ENCODE peak calls at places on chromosomes 7 and 10, in nine cellular contexts. G is GM23248, E is PC-3, B is hepatocyte, S is HCT116, J is neural progenitor cell, I is MM.1S, F is GM23338, P is SK-N-SH. M is an unnamed sample. For H3K79me2, the result is how much of the 10 kb centered on the place peaks cover.

GRCh38 chr10:96317067-96317833 is 13.0 kb downstream of the DNTT start:
- DNase-seq in F (no peak), I (no peak), S (no peak), B (no peak), J (no peak), E (no peak), P (no peak), G (no peak), M (peak)

GRCh38 chr7:157397751-157398691 is 61.2 kb downstream of the DNAJB6 start:
- DNase-seq in P (peak), F (peak), J (peak), B (peak), E (peak), S (no peak), I (no peak), G (peak), M (peak)

GRCh38 chr10:13915710-13916109 is 328.9 kb downstream of the PRPF18 start:
- DNase-seq in F (no peak), J (peak), P (no peak), G (no peak), B (no peak), I (no peak), E (no peak), S (no peak), M (no peak)

GRCh38 chr7:50121269-50121668 is 28.2 kb upstream of the ZPBP start:
- DNase-seq in F (no peak), S (no peak), I (peak), J (no peak), B (no peak), G (no peak), P (no peak), E (no peak), M (peak)

GRCh38 chr7:17108049-17108584 is 190.3 kb upstream of the AHR start:
- DNase-seq in P (no peak), J (no peak), F (no peak), S (no peak), E (no peak), G (no peak), I (no peak), B (no peak), M (no peak)

GRCh38 chr7:99829520-99830160 is 1.8 kb downstream of the CYP3A43 start:
- DNase-seq in P (no peak), F (no peak), S (no peak), J (no peak), I (no peak), B (peak), E (no peak), G (no peak), M (no peak)

GRCh38 chr7:120272261-120272895 is 597 bp upstream of the KCND2 start:
- DNase-seq in I (peak), G (peak), F (peak), P (peak), B (peak), S (peak), E (peak), J (peak), M (peak)

GRCh38 chr10:75165684-75166622 is 44.6 kb upstream of the VDAC2 start:
- DNase-seq in E (no peak), G (no peak), J (no peak), I (peak), F (no peak), S (no peak), B (no peak), P (peak), M (peak)

GRCh38 chr10:97612386-97612785 is 20.9 kb downstream of the MORN4 start:
- DNase-seq in S (peak), J (peak), B (peak), G (peak), I (peak), P (peak), E (peak), F (peak), M (peak)

GRCh38 chr7:128084896-128085608 is 53.8 kb upstream of the LRRC4 start:
- DNase-seq in I (no peak), E (no peak), P (peak), F (no peak), J (no peak), G (no peak), S (no peak), B (no peak), M (no peak)

GRCh38 chr10:33721509-33721908 is 387.0 kb upstream of the NRP1 start:
- DNase-seq in G (no peak), E (no peak), S (no peak), F (no peak), I (no peak), P (no peak), B (no peak), J (no peak), M (no peak)

GRCh38 chr10:33719005-33719703 is 384.7 kb upstream of the NRP1 start:
- DNase-seq in I (no peak), B (no peak), E (no peak), J (no peak), F (no peak), S (no peak), G (no peak), P (no peak), M (no peak)

GRCh38 chr10:33720161-33720560 is 385.7 kb upstream of the NRP1 start:
- DNase-seq in G (no peak), S (no peak), B (no peak), P (no peak), I (no peak), E (no peak), J (no peak), F (no peak), M (no peak)

GRCh38 chr10:33722067-33722466 is 387.6 kb upstream of the NRP1 start:
- DNase-seq in B (no peak), S (no peak), J (no peak), G (no peak), F (peak), P (no peak), E (peak), I (no peak), M (no peak)

DNA sequence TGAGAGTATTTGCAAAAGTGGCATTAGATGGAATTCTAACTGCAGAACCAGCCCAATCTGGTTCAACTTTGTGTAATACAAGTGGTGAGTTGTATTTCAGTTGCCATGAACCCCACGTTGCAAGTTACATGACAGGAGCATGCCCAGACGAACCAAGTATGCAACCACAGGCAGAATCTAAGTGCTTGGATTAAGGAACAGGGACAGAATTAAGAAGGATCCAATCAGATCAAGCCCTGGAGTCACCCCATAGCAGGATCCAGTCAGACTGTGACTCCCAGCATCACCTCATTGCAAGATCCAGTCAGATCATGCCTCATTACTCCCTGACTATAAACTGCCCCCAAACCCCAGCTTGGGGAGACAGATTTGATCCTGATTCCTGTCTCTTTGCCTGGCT is 388.7 kb upstream of the NRP1 start:
- DNase-seq in S (no peak), G (no peak), J (no peak), I (no peak), F (no peak), B (no peak), P (no peak), E (no peak), M (no peak)
- H3K79me2 ChIP-seq in S (under half), G (under half), J (under half), I (under half), F (under half), B (under half), P (under half), E (under half), M (under half)

DNA sequence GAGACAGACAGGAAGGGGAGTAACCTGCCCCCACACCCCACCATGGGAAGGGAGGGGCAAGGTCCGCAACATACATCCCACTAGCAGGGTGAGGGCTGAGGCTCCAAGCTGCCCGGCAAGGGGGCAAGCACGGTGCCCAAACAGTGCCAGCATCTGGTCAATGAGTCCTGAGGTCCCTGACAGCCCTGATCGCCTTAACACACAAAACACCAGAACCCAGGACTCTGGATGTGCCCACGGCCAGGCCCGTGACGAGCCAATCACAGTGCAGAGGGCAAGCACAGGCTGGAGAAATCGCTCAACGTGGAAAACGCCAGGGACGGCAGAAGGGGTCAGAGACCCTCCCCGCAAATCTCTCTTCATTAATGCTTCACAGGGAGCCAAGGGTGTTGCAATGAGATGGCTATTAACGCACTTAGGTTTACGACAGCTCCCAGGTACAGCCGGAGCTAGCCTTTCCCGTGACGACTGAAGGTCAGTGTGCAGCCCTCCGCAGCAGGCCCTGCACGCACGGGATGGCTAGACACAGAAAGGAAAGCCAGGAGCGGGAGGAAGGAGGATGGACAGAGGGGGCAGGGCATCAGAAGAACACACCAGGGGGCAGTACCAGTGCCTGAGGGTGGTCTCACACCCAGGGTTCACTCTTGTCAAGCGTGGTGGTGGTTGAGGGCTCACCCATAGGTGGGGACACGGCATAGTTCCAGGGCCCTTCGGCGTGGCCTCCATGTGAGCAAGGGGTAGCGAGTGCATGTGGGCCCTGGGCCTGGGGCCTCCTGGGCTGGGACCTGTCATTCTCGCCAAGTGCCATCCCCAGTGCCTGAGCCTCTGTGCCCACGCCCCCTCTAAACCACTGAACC is 220.5 kb downstream of the MAD1L1 start:
- DNase-seq in J (no peak), G (no peak), S (no peak), B (no peak), I (no peak), E (no peak), P (no peak), F (no peak), M (no peak)
- TF ChIP-seq EZH2phosphoT487 in J (no peak), G (no peak), S (no peak), B (no peak), I (no peak), E (no peak), P (no peak), F (no peak), M (no peak)

GRCh38 chr10:7277874-7278273 is 133.0 kb downstream of the SFMBT2 start:
- DNase-seq in P (no peak), B (no peak), J (peak), G (no peak), E (no peak), S (no peak), F (no peak), I (no peak), M (no peak)

GRCh38 chr10:7283246-7283645 is 127.6 kb downstream of the SFMBT2 start:
- DNase-seq in S (no peak), J (no peak), I (no peak), G (no peak), F (no peak), P (no peak), E (no peak), B (no peak), M (no peak)

GRCh38 chr10:7282457-7282856 is 128.4 kb downstream of the SFMBT2 start:
- DNase-seq in F (no peak), J (no peak), S (no peak), P (no peak), B (no peak), E (no peak), I (no peak), G (no peak), M (no peak)

GRCh38 chr10:7279303-7279702 is 131.5 kb downstream of the SFMBT2 start:
- DNase-seq in J (no peak), F (no peak), B (no peak), I (no peak), E (no peak), S (no peak), P (no peak), G (no peak), M (no peak)

GRCh38 chr10:7281429-7281828 is 129.4 kb downstream of the SFMBT2 start:
- DNase-seq in G (no peak), J (no peak), I (no peak), F (no peak), P (no peak), B (no peak), S (no peak), E (no peak), M (no peak)
- H3K79me2 ChIP-seq in G (under half), J (under half), I (half or more), F (under half), P (under half), B (under half), S (under half), E (under half), M (under half)

GRCh38 chr7:33152087-33152486 is 22.7 kb downstream of the BBS9 start:
- DNase-seq in J (no peak), B (no peak), F (no peak), E (no peak), P (peak), I (no peak), S (no peak), G (no peak), M (no peak)
- TF ChIP-seq EZH2phosphoT487 in J (no peak), B (no peak), F (no peak), E (no peak), P (no peak), I (no peak), S (no peak), G (no peak), M (no peak)

GRCh38 chr10:125144693-125145623 is 15.4 kb downstream of the CTBP2 start:
- DNase-seq in E (no peak), I (no peak), S (peak), B (no peak), P (peak), J (peak), F (peak), G (peak), M (peak)
- H3K79me2 ChIP-seq in E (half or more), I (under half), S (half or more), B (half or more), P (half or more), J (half or more), F (half or more), G (half or more), M (under half)

GRCh38 chr10:47370878-47371277 is 13.2 kb downstream of the ZNF488 start:
- DNase-seq in B (no peak), J (no peak), E (no peak), P (peak), S (no peak), G (no peak), F (no peak), I (no peak), M (no peak)

GRCh38 chr10:47371629-47372485 is 12.2 kb downstream of the ZNF488 start:
- DNase-seq in I (no peak), B (no peak), J (no peak), E (no peak), G (no peak), P (peak), S (no peak), F (no peak), M (no peak)

GRCh38 chr10:47368431-47369180 is 15.5 kb downstream of the ZNF488 start:
- DNase-seq in G (no peak), B (no peak), E (no peak), F (no peak), I (no peak), S (no peak), P (no peak), J (no peak), M (no peak)

GRCh38 chr10:47369251-47369894 is 14.7 kb downstream of the ZNF488 start:
- DNase-seq in P (no peak), E (no peak), F (no peak), B (no peak), S (no peak), G (no peak), I (no peak), J (no peak), M (no peak)

GRCh38 chr10:47370015-47370767 is 13.9 kb downstream of the ZNF488 start:
- DNase-seq in S (no peak), G (no peak), J (no peak), E (no peak), P (no peak), B (no peak), I (no peak), F (no peak), M (no peak)
- TF ChIP-seq EZH2phosphoT487 in S (no peak), G (no peak), J (no peak), E (no peak), P (no peak), B (no peak), I (no peak), F (no peak), M (no peak)

GRCh38 chr10:70362357-70362756 is 20.1 kb downstream of the LRRC20 start:
- DNase-seq in P (no peak), G (no peak), B (no peak), E (no peak), I (no peak), F (no peak), S (no peak), J (no peak), M (no peak)
- H3K79me2 ChIP-seq in P (under half), G (under half), B (under half), E (under half), I (under half), F (under half), S (under half), J (under half), M (under half)

GRCh38 chr10:68333452-68333851 is 724 bp upstream of the PBLD start:
- DNase-seq in F (no peak), G (peak), B (no peak), J (no peak), P (no peak), S (no peak), E (no peak), I (no peak), M (no peak)
- TF ChIP-seq EZH2phosphoT487 in F (no peak), G (no peak), B (no peak), J (no peak), P (no peak), S (no peak), E (no peak), I (no peak), M (no peak)

M was measured in OCI-LY7.